ENCODE peak calls at places on chromosomes 12 and 14, in ten cellular contexts. One of them, this sample, is unnamed.

GRCh38 chr12:15829949-15830348 is 40.8 kb upstream of the EPS8 start:
- DNase-seq in fibroblast of villous mesenchyme: peak; percentile 21
- DNase-seq in HEK293T: no peak
- DNase-seq in GDM1: no peak
- DNase-seq in NCI-H1105: no peak
- DNase-seq in AG08395: peak; percentile 57
- DNase-seq in neural crest cell: no peak
- DNase-seq in kidney tubule cell: peak; percentile 43
- DNase-seq in NCI-H2171: no peak
- DNase-seq in Kasumi-1: no peak
- DNase-seq in this sample: no peak

GRCh38 chr12:82663893-82664292 is 22.8 kb upstream of the TMTC2 start:
- DNase-seq in kidney tubule cell: no peak
- DNase-seq in AG08395: no peak
- DNase-seq in NCI-H2171: no peak
- DNase-seq in Kasumi-1: no peak
- DNase-seq in NCI-H1105: no peak
- DNase-seq in neural crest cell: no peak
- DNase-seq in HEK293T: no peak
- DNase-seq in fibroblast of villous mesenchyme: no peak
- DNase-seq in GDM1: no peak
- DNase-seq in this sample: peak; percentile 14

GRCh38 chr12:120737557-120738251 is 12.1 kb downstream of the ACADS start:
- DNase-seq in NCI-H1105: no peak
- DNase-seq in GDM1: no peak
- DNase-seq in NCI-H2171: no peak
- DNase-seq in HEK293T: peak; percentile 28
- DNase-seq in Kasumi-1: no peak
- DNase-seq in fibroblast of villous mesenchyme: no peak
- DNase-seq in AG08395: no peak
- DNase-seq in kidney tubule cell: no peak
- DNase-seq in neural crest cell: no peak
- DNase-seq in this sample: no peak

GRCh38 chr12:26119391-26119981 is 5.4 kb downstream of the BHLHE41 start:
- DNase-seq in fibroblast of villous mesenchyme: peak; percentile 72
- DNase-seq in GDM1: peak; percentile 10
- DNase-seq in neural crest cell: no peak
- DNase-seq in kidney tubule cell: peak; percentile 70
- DNase-seq in NCI-H1105: peak; percentile 36
- DNase-seq in AG08395: peak; percentile 55
- DNase-seq in Kasumi-1: peak; percentile 76
- DNase-seq in NCI-H2171: peak; percentile 29
- DNase-seq in HEK293T: peak; percentile 20
- DNase-seq in this sample: peak; percentile 36

GRCh38 chr12:29320295-29321090 is 60.5 kb downstream of the ERGIC2 start:
- DNase-seq in Kasumi-1: no peak
- DNase-seq in GDM1: no peak
- DNase-seq in fibroblast of villous mesenchyme: peak; percentile 58
- DNase-seq in NCI-H2171: no peak
- DNase-seq in neural crest cell: no peak
- DNase-seq in AG08395: peak; percentile 72
- DNase-seq in NCI-H1105: no peak
- DNase-seq in HEK293T: no peak
- DNase-seq in kidney tubule cell: peak; percentile 92
- DNase-seq in this sample: no peak

GRCh38 chr14:100826371-100827139 is 637 bp downstream of the MEG3 start:
- DNase-seq in fibroblast of villous mesenchyme: peak; percentile 16
- DNase-seq in GDM1: no peak
- DNase-seq in HEK293T: no peak
- DNase-seq in Kasumi-1: no peak
- DNase-seq in NCI-H2171: no peak
- DNase-seq in AG08395: no peak
- DNase-seq in NCI-H1105: no peak
- DNase-seq in kidney tubule cell: no peak
- DNase-seq in neural crest cell: no peak
- DNase-seq in this sample: peak; percentile 48

GRCh38 chr12:118853634-118854033 is 127.7 kb upstream of the SRRM4 start:
- DNase-seq in fibroblast of villous mesenchyme: no peak
- DNase-seq in NCI-H1105: no peak
- DNase-seq in NCI-H2171: peak; percentile 8
- DNase-seq in neural crest cell: no peak
- DNase-seq in Kasumi-1: no peak
- DNase-seq in GDM1: no peak
- DNase-seq in kidney tubule cell: peak; percentile 7
- DNase-seq in HEK293T: no peak
- DNase-seq in AG08395: no peak
- DNase-seq in this sample: no peak

GRCh38 chr14:100649173-100649519 is 61.9 kb upstream of the BEGAIN start:
- DNase-seq in HEK293T: no peak
- DNase-seq in GDM1: no peak
- DNase-seq in AG08395: no peak
- DNase-seq in NCI-H2171: no peak
- DNase-seq in NCI-H1105: no peak
- DNase-seq in fibroblast of villous mesenchyme: peak; percentile 75
- DNase-seq in Kasumi-1: no peak
- DNase-seq in kidney tubule cell: no peak
- DNase-seq in neural crest cell: no peak
- DNase-seq in this sample: no peak

GRCh38 chr14:65639216-65639615 is 226.7 kb downstream of the FUT8 start:
- DNase-seq in GDM1: no peak
- DNase-seq in neural crest cell: no peak
- DNase-seq in Kasumi-1: no peak
- DNase-seq in NCI-H2171: no peak
- DNase-seq in kidney tubule cell: peak; percentile 33
- DNase-seq in HEK293T: no peak
- DNase-seq in AG08395: no peak
- DNase-seq in NCI-H1105: no peak
- DNase-seq in fibroblast of villous mesenchyme: peak; percentile 4
- DNase-seq in this sample: no peak

GRCh38 chr14:95156765-95157194 is 549 bp downstream of the DICER1 start:
- DNase-seq in AG08395: peak; percentile 38
- DNase-seq in Kasumi-1: no peak
- DNase-seq in NCI-H1105: no peak
- DNase-seq in GDM1: no peak
- DNase-seq in fibroblast of villous mesenchyme: peak; percentile 42
- DNase-seq in neural crest cell: peak; percentile 9
- DNase-seq in HEK293T: peak; percentile 25
- DNase-seq in NCI-H2171: peak; percentile 29
- DNase-seq in kidney tubule cell: peak; percentile 41
- DNase-seq in this sample: peak; percentile 74

GRCh38 chr14:48586099-48586498 is 910.7 kb upstream of the MDGA2 start:
- DNase-seq in kidney tubule cell: no peak
- DNase-seq in GDM1: no peak
- DNase-seq in HEK293T: no peak
- DNase-seq in Kasumi-1: no peak
- DNase-seq in neural crest cell: no peak
- DNase-seq in NCI-H1105: no peak
- DNase-seq in fibroblast of villous mesenchyme: no peak
- DNase-seq in AG08395: no peak
- DNase-seq in NCI-H2171: no peak
- DNase-seq in this sample: no peak

GRCh38 chr14:85531141-85531593 is 1.2 kb downstream of the FLRT2 start:
- DNase-seq in neural crest cell: peak; percentile 44
- DNase-seq in Kasumi-1: no peak
- DNase-seq in kidney tubule cell: peak; percentile 30
- DNase-seq in AG08395: peak; percentile 28
- DNase-seq in HEK293T: no peak
- DNase-seq in GDM1: no peak
- DNase-seq in NCI-H1105: no peak
- DNase-seq in NCI-H2171: no peak
- DNase-seq in fibroblast of villous mesenchyme: peak; percentile 77
- DNase-seq in this sample: no peak

GRCh38 chr12:40691913-40692616 is at the start of gene CNTN1:
- DNase-seq in neural crest cell: peak; percentile 74
- DNase-seq in NCI-H2171: peak; percentile 96
- DNase-seq in AG08395: peak; percentile 87
- DNase-seq in HEK293T: peak; percentile 95
- DNase-seq in fibroblast of villous mesenchyme: peak; percentile 21
- DNase-seq in kidney tubule cell: peak; percentile 65
- DNase-seq in Kasumi-1: no peak
- DNase-seq in GDM1: no peak
- DNase-seq in NCI-H1105: peak; percentile 92
- DNase-seq in this sample: peak; percentile 96

GRCh38 chr12:125193798-125194562 is 128.7 kb downstream of the AACS start:
- DNase-seq in GDM1: no peak
- DNase-seq in NCI-H2171: no peak
- DNase-seq in AG08395: peak; percentile 39
- DNase-seq in neural crest cell: no peak
- DNase-seq in HEK293T: no peak
- DNase-seq in fibroblast of villous mesenchyme: no peak
- DNase-seq in NCI-H1105: no peak
- DNase-seq in kidney tubule cell: peak; percentile 74
- DNase-seq in Kasumi-1: no peak
- DNase-seq in this sample: peak; percentile 62

GRCh38 chr12:101655400-101655799 is 42.0 kb upstream of the CHPT1 start:
- DNase-seq in neural crest cell: no peak
- DNase-seq in fibroblast of villous mesenchyme: no peak
- DNase-seq in kidney tubule cell: no peak
- DNase-seq in NCI-H1105: no peak
- DNase-seq in NCI-H2171: no peak
- DNase-seq in GDM1: no peak
- DNase-seq in Kasumi-1: no peak
- DNase-seq in HEK293T: no peak
- DNase-seq in AG08395: no peak
- DNase-seq in this sample: no peak

GRCh38 chr12:112777387-112778025 is 14.0 kb upstream of the RPH3A start:
- DNase-seq in HEK293T: no peak
- DNase-seq in AG08395: no peak
- DNase-seq in fibroblast of villous mesenchyme: no peak
- DNase-seq in kidney tubule cell: no peak
- DNase-seq in neural crest cell: no peak
- DNase-seq in GDM1: no peak
- DNase-seq in NCI-H1105: no peak
- DNase-seq in Kasumi-1: no peak
- DNase-seq in NCI-H2171: no peak
- DNase-seq in this sample: no peak

GRCh38 chr14:91295851-91296796 is 51.6 kb upstream of the GPR68 start:
- DNase-seq in GDM1: no peak
- DNase-seq in NCI-H1105: no peak
- DNase-seq in Kasumi-1: no peak
- DNase-seq in AG08395: no peak
- DNase-seq in kidney tubule cell: no peak
- DNase-seq in NCI-H2171: no peak
- DNase-seq in HEK293T: no peak
- DNase-seq in neural crest cell: no peak
- DNase-seq in fibroblast of villous mesenchyme: no peak
- DNase-seq in this sample: no peak

GRCh38 chr14:95519699-95520098 is 3.2 kb upstream of the SYNE3 start:
- DNase-seq in AG08395: peak; percentile 92
- DNase-seq in HEK293T: no peak
- DNase-seq in GDM1: peak; percentile 61
- DNase-seq in NCI-H2171: no peak
- DNase-seq in kidney tubule cell: no peak
- DNase-seq in neural crest cell: no peak
- DNase-seq in fibroblast of villous mesenchyme: peak; percentile 89
- DNase-seq in Kasumi-1: peak; percentile 85
- DNase-seq in NCI-H1105: no peak
- DNase-seq in this sample: no peak

GRCh38 chr14:37416264-37416663 is 178.8 kb downstream of the FOXA1 start:
- DNase-seq in HEK293T: no peak
- DNase-seq in AG08395: no peak
- DNase-seq in kidney tubule cell: no peak
- DNase-seq in Kasumi-1: no peak
- DNase-seq in NCI-H2171: no peak
- DNase-seq in fibroblast of villous mesenchyme: no peak
- DNase-seq in neural crest cell: no peak
- DNase-seq in GDM1: no peak
- DNase-seq in NCI-H1105: no peak
- DNase-seq in this sample: no peak

GRCh38 chr12:52713960-52714886 is 10.9 kb upstream of the KRT77 start:
- DNase-seq in NCI-H1105: no peak
- DNase-seq in GDM1: no peak
- DNase-seq in Kasumi-1: no peak
- DNase-seq in HEK293T: no peak
- DNase-seq in NCI-H2171: no peak
- DNase-seq in AG08395: no peak
- DNase-seq in kidney tubule cell: no peak
- DNase-seq in fibroblast of villous mesenchyme: no peak
- DNase-seq in neural crest cell: peak; percentile 49
- DNase-seq in this sample: peak; percentile 76

GRCh38 chr14:44287858-44288257 is 219.2 kb downstream of the FSCB start:
- DNase-seq in NCI-H2171: no peak
- DNase-seq in Kasumi-1: no peak
- DNase-seq in kidney tubule cell: no peak
- DNase-seq in GDM1: no peak
- DNase-seq in NCI-H1105: no peak
- DNase-seq in HEK293T: no peak
- DNase-seq in neural crest cell: no peak
- DNase-seq in fibroblast of villous mesenchyme: no peak
- DNase-seq in AG08395: no peak
- DNase-seq in this sample: no peak

GRCh38 chr12:18998343-18999270 is 130.9 kb upstream of the PLEKHA5 start:
- DNase-seq in kidney tubule cell: peak; percentile 84
- DNase-seq in GDM1: no peak
- DNase-seq in NCI-H1105: no peak
- DNase-seq in NCI-H2171: no peak
- DNase-seq in neural crest cell: no peak
- DNase-seq in Kasumi-1: peak; percentile 51
- DNase-seq in fibroblast of villous mesenchyme: peak; percentile 60
- DNase-seq in AG08395: peak; percentile 67
- DNase-seq in HEK293T: no peak
- DNase-seq in this sample: no peak

GRCh38 chr14:99603471-99603933 is 505 bp downstream of the CCDC85C start:
- DNase-seq in Kasumi-1: no peak
- DNase-seq in kidney tubule cell: peak; percentile 63
- DNase-seq in AG08395: no peak
- DNase-seq in NCI-H2171: peak; percentile 54
- DNase-seq in NCI-H1105: peak; percentile 49
- DNase-seq in GDM1: peak; percentile 10
- DNase-seq in neural crest cell: peak; percentile 34
- DNase-seq in fibroblast of villous mesenchyme: peak; percentile 47
- DNase-seq in HEK293T: peak; percentile 35
- DNase-seq in this sample: peak; percentile 85

GRCh38 chr14:74765721-74766120 is 2.6 kb downstream of the YLPM1 start:
- DNase-seq in NCI-H2171: no peak
- DNase-seq in fibroblast of villous mesenchyme: no peak
- DNase-seq in AG08395: no peak
- DNase-seq in GDM1: no peak
- DNase-seq in Kasumi-1: no peak
- DNase-seq in neural crest cell: no peak
- DNase-seq in kidney tubule cell: no peak
- DNase-seq in NCI-H1105: no peak
- DNase-seq in HEK293T: no peak
- DNase-seq in this sample: no peak

GRCh38 chr12:39368891-39369290 is 74.0 kb downstream of the KIF21A start:
- DNase-seq in HEK293T: no peak
- DNase-seq in GDM1: no peak
- DNase-seq in NCI-H1105: no peak
- DNase-seq in kidney tubule cell: peak; percentile 42
- DNase-seq in AG08395: no peak
- DNase-seq in Kasumi-1: no peak
- DNase-seq in NCI-H2171: no peak
- DNase-seq in fibroblast of villous mesenchyme: no peak
- DNase-seq in neural crest cell: no peak
- DNase-seq in this sample: no peak

GRCh38 chr12:3583656-3584334 is 92.8 kb downstream of the PRMT8 start:
- DNase-seq in fibroblast of villous mesenchyme: no peak
- DNase-seq in HEK293T: no peak
- DNase-seq in Kasumi-1: no peak
- DNase-seq in neural crest cell: no peak
- DNase-seq in AG08395: no peak
- DNase-seq in GDM1: no peak
- DNase-seq in NCI-H1105: no peak
- DNase-seq in NCI-H2171: no peak
- DNase-seq in kidney tubule cell: no peak
- DNase-seq in this sample: no peak

GRCh38 chr14:61476737-61477410 is 155.5 kb downstream of the PRKCH start:
- DNase-seq in neural crest cell: no peak
- DNase-seq in Kasumi-1: peak; percentile 97
- DNase-seq in GDM1: peak; percentile 70
- DNase-seq in HEK293T: no peak
- DNase-seq in kidney tubule cell: peak; percentile 59
- DNase-seq in fibroblast of villous mesenchyme: peak; percentile 100
- DNase-seq in NCI-H1105: no peak
- DNase-seq in NCI-H2171: no peak
- DNase-seq in AG08395: peak; percentile 43
- DNase-seq in this sample: no peak

This sample was measured in retina.